ENCODE peak calls at places on chromosomes 5 and 9, in eight cellular contexts. T is H9, Y is spleen, D is stomach, X is WTC11, M is MCF 10A, E is esophagus squamous epithelium, L is OCI-LY7. H is an unnamed sample.

GRCh38 chr9:91758491-91758981 is 191.5 kb downstream of the ROR2 start:
- DNase-seq in E (no peak), D (peak; percentile 55), Y (no peak), X (peak; percentile 84), L (peak; percentile 40), T (peak; percentile 83), M (peak; percentile 59), H (no peak)

GRCh38 chr5:62779010-62779422 is 200.4 kb downstream of the LRRC70 start:
- DNase-seq in M (peak; percentile 69), E (no peak), Y (no peak), X (peak; percentile 12), T (peak; percentile 41), D (no peak), L (peak; percentile 57), H (no peak)

GRCh38 chr5:106699198-106699597 is 971.5 kb downstream of the EFNA5 start:
- DNase-seq in E (no peak), L (no peak), T (peak; percentile 76), Y (no peak), D (no peak), M (no peak), X (peak; percentile 69), H (no peak)

GRCh38 chr5:40477856-40478546 is 201.7 kb upstream of the PTGER4 start:
- DNase-seq in Y (no peak), D (no peak), X (no peak), E (no peak), M (peak; percentile 77), L (no peak), T (no peak), H (no peak)

GRCh38 chr5:69450116-69450515 is 35.2 kb downstream of the MARVELD2 start:
- DNase-seq in Y (no peak), E (no peak), L (no peak), D (no peak), M (peak; percentile 93), X (no peak), T (no peak), H (no peak)

GRCh38 chr9:33942471-33943083 is 106.1 kb downstream of the UBAP2 start:
- DNase-seq in M (peak; percentile 59), E (no peak), D (no peak), Y (no peak), X (no peak), T (no peak), L (no peak), H (no peak)

GRCh38 chr9:109861499-109861898 is 81.5 kb downstream of the PALM2AKAP2 start:
- DNase-seq in D (no peak), L (no peak), T (no peak), E (no peak), X (no peak), M (no peak), Y (no peak), H (no peak)

GRCh38 chr5:154478224-154478565 is at the start of gene HAND1:
- DNase-seq in X (peak; percentile 92), L (no peak), M (no peak), E (no peak), D (peak; percentile 40), Y (no peak), T (peak; percentile 93), H (peak; percentile 84)

GRCh38 chr9:112104901-112105300 is 70.2 kb downstream of the SUSD1 start:
- DNase-seq in T (no peak), M (no peak), D (no peak), X (no peak), E (no peak), Y (no peak), L (peak; percentile 62), H (no peak)

GRCh38 chr5:158910782-158911692 is 188.7 kb downstream of the EBF1 start:
- DNase-seq in Y (no peak), D (no peak), L (no peak), M (no peak), T (no peak), E (no peak), X (no peak), H (no peak)

GRCh38 chr5:139294372-139295165 is 1.0 kb downstream of the MATR3 start:
- DNase-seq in D (peak; percentile 68), X (peak; percentile 62), T (no peak), L (peak; percentile 81), M (peak; percentile 84), E (no peak), Y (peak; percentile 88), H (peak; percentile 78)

GRCh38 chr9:122084276-122084675 is 8.8 kb downstream of the TTLL11 start:
- DNase-seq in X (no peak), D (no peak), Y (no peak), T (no peak), E (no peak), L (no peak), M (no peak), H (no peak)

GRCh38 chr5:122871669-122872068 is 26.3 kb downstream of the SNX24 start:
- DNase-seq in X (no peak), D (no peak), L (no peak), M (no peak), E (no peak), T (no peak), Y (no peak), H (no peak)

GRCh38 chr9:27365977-27366376 is 69.0 kb upstream of the EQTN start:
- DNase-seq in X (no peak), E (no peak), M (no peak), T (no peak), Y (no peak), D (no peak), L (no peak), H (no peak)

GRCh38 chr9:131167146-131167692 is 41.8 kb downstream of the NUP214 start:
- DNase-seq in E (no peak), M (no peak), L (no peak), X (no peak), D (peak; percentile 35), T (no peak), Y (no peak), H (no peak)

GRCh38 chr9:33289501-33289900 is 815 bp upstream of the NFX1 start:
- DNase-seq in Y (peak; percentile 84), X (no peak), E (no peak), T (peak; percentile 25), M (no peak), D (no peak), L (no peak), H (no peak)

GRCh38 chr5:117072439-117072838 is 497.8 kb upstream of the SEMA6A start:
- DNase-seq in Y (no peak), T (peak; percentile 66), L (no peak), M (no peak), E (no peak), X (peak; percentile 17), D (no peak), H (no peak)

GRCh38 chr5:142584843-142585242 is 101.0 kb downstream of the FGF1 start:
- DNase-seq in M (no peak), Y (no peak), T (no peak), X (no peak), E (no peak), L (no peak), D (no peak), H (no peak)

GRCh38 chr5:7347377-7347776 is 48.6 kb upstream of the ADCY2 start:
- DNase-seq in T (peak; percentile 43), D (no peak), L (no peak), M (no peak), Y (no peak), E (no peak), X (peak; percentile 18), H (no peak)

GRCh38 chr9:126317513-126317912 is 9.1 kb upstream of the MVB12B start:
- DNase-seq in L (no peak), M (no peak), T (no peak), E (no peak), D (no peak), X (no peak), Y (no peak), H (no peak)

GRCh38 chr5:158456241-158456640 is 597.3 kb upstream of the CLINT1 start:
- DNase-seq in L (no peak), M (no peak), Y (no peak), X (no peak), E (no peak), D (no peak), T (no peak), H (no peak)

DNA sequence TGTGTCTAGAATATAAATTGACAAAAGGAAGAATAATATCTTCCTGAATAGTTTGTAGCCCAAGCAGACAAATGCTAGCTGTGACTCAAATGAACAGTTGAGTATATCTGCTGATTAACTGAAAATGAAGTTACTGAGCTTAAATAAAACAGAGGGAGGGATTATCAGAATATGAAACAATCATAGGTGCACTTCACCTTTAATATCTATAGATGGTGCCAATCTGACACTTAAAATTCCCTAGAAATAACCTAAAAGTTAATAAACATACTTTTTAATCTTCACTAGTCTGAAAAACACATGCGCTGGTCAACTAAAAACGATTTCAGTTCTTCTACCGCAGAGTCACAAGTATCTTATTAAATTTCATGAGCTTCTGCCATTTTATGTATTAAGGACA is 280.8 kb upstream of the RASA1 start:
- DNase-seq in Y (no peak), E (no peak), M (no peak), L (no peak), X (no peak), T (no peak), D (no peak), H (no peak)
- TF ChIP-seq CTCF in Y (no peak), E (no peak), M (no peak), L (peak; percentile 68), X (no peak), T (no peak), D (no peak), H (no peak)

GRCh38 chr9:16032799-16033198 is 480.0 kb downstream of the CCDC171 start:
- DNase-seq in L (no peak), M (peak; percentile 54), D (no peak), E (no peak), Y (no peak), X (no peak), T (peak; percentile 45), H (no peak)
- TF ChIP-seq CTCF in L (no peak), M (no peak), D (no peak), E (no peak), Y (no peak), X (no peak), T (peak; percentile 47), H (no peak)

DNA sequence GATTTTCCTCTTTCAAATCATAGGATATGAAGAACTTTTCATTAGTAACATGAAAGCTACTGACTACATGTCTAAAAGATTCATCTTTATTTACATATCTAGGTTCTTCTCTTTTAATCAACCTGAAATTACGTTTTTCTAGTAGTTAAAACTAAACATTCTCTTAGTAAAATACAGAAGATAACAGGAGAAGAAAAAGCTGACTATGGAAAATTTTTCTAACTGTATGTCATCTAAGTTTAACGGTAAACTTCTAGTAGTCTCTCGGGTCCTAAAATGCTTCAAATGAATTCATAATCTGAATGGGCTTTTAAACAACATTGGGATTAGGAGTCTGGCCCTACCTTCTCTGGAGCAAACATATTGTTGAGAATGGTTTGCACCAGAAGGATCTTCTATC is 151.9 kb downstream of the PDE4D start:
- DNase-seq in D (no peak), L (no peak), Y (no peak), X (no peak), M (no peak), T (no peak), E (no peak), H (no peak)
- TF ChIP-seq CTCF in D (no peak), L (no peak), Y (no peak), X (no peak), M (no peak), T (no peak), E (no peak), H (no peak)

DNA sequence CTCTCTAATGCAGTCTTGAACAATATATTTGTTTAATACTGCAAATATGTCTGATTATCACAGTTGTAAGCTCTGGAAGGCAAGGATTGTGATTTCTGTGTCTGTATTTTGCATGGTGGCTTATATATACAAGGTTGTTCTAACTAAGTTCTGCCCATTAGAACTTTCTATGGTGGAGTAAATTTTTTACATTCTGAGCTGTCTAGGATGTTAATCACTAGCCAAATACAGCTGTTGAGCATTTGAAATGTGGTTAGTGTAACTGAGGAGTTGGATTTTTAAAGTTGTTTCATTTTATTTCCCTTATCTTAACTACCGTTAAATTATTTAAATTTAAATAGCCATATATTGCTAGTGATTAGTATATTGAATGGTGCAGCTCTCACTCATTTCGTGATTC is 64.3 kb upstream of the DMRTA1 start:
- DNase-seq in X (no peak), E (no peak), T (no peak), M (no peak), Y (no peak), L (no peak), D (no peak), H (no peak)
- TF ChIP-seq CTCF in X (no peak), E (no peak), T (no peak), M (no peak), Y (no peak), L (no peak), D (no peak), H (no peak)